ENCODE peak calls at places on chromosomes 4 and X, in six cellular contexts. One of them, this sample, is unnamed.

GRCh38 chr4:155039162-155039561 is 169.3 kb upstream of the NPY2R start:
- DNase-seq in A549: no peak
- DNase-seq in K562: no peak
- DNase-seq in HepG2: no peak
- DNase-seq in IMR-90: no peak
- DNase-seq in GM12878: no peak
- DNase-seq in this sample: no peak

GRCh38 chrX:10246846-10247245 is 90.1 kb downstream of the CLCN4 start:
- DNase-seq in HepG2: no peak
- DNase-seq in GM12878: no peak
- DNase-seq in K562: no peak
- DNase-seq in IMR-90: no peak
- DNase-seq in A549: no peak
- DNase-seq in this sample: no peak

GRCh38 chr4:98838977-98839618 is 89.8 kb downstream of the EIF4E start:
- DNase-seq in IMR-90: peak; percentile 15
- DNase-seq in K562: peak; percentile 29
- DNase-seq in A549: no peak
- DNase-seq in HepG2: no peak
- DNase-seq in GM12878: no peak
- DNase-seq in this sample: no peak

GRCh38 chr4:20394471-20394870 is 142.8 kb downstream of the SLIT2 start:
- DNase-seq in K562: no peak
- DNase-seq in A549: no peak
- DNase-seq in HepG2: no peak
- DNase-seq in IMR-90: no peak
- DNase-seq in GM12878: no peak
- DNase-seq in this sample: no peak

GRCh38 chrX:65821721-65822496 is 154.5 kb downstream of the MSN start:
- DNase-seq in K562: no peak
- DNase-seq in A549: no peak
- DNase-seq in GM12878: no peak
- DNase-seq in HepG2: no peak
- DNase-seq in IMR-90: no peak
- DNase-seq in this sample: no peak

GRCh38 chr4:26133840-26134239 is 187.0 kb upstream of the RBPJ start:
- DNase-seq in GM12878: no peak
- DNase-seq in HepG2: no peak
- DNase-seq in K562: no peak
- DNase-seq in IMR-90: no peak
- DNase-seq in A549: no peak
- DNase-seq in this sample: no peak

GRCh38 chr4:139791681-139792080 is 126.1 kb downstream of the MGST2 start:
- DNase-seq in IMR-90: no peak
- DNase-seq in GM12878: no peak
- DNase-seq in K562: no peak
- DNase-seq in HepG2: no peak
- DNase-seq in A549: no peak
- DNase-seq in this sample: no peak

GRCh38 chrX:77793950-77794349 is 7.9 kb upstream of the ATRX start:
- DNase-seq in HepG2: no peak
- DNase-seq in IMR-90: no peak
- DNase-seq in A549: no peak
- DNase-seq in GM12878: no peak
- DNase-seq in K562: no peak
- DNase-seq in this sample: no peak

GRCh38 chr4:13588954-13589353 is 38.6 kb downstream of the BOD1L1 start:
- DNase-seq in GM12878: no peak
- DNase-seq in K562: no peak
- DNase-seq in A549: no peak
- DNase-seq in IMR-90: no peak
- DNase-seq in HepG2: no peak
- DNase-seq in this sample: no peak

GRCh38 chr4:98522603-98523395 is 135.6 kb downstream of the TSPAN5 start:
- DNase-seq in GM12878: no peak
- DNase-seq in IMR-90: peak; percentile 92
- DNase-seq in A549: no peak
- DNase-seq in HepG2: peak; percentile 35
- DNase-seq in K562: no peak
- DNase-seq in this sample: no peak

GRCh38 chr4:66023061-66023460 is 352.8 kb upstream of the EPHA5 start:
- DNase-seq in A549: no peak
- DNase-seq in GM12878: no peak
- DNase-seq in HepG2: no peak
- DNase-seq in IMR-90: no peak
- DNase-seq in K562: no peak
- DNase-seq in this sample: no peak

DNA sequence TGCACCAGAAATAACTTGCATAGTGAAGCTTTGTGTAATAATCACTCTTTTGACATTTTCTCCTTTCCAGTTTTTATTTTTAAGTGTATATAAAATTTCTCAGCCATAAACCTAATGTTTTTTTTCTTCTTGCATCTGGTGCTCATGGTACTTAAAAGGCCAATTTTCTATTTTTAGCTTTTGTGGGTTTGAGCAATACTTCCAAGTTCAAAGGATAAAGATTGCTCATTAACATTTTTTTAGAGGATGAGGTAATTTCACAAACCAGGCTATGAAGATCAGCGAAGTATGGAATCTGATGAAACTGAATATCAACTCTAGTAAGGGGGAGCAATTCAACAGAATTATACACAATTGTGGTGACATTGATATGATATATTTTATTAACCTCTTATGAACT is 25.8 kb upstream of the KLHL34 start:
- DNase-seq in K562: no peak
- DNase-seq in IMR-90: peak; percentile 74
- DNase-seq in GM12878: no peak
- DNase-seq in HepG2: no peak
- DNase-seq in A549: no peak
- DNase-seq in this sample: no peak
- TF ChIP-seq BHLHE40 in K562: no peak
- TF ChIP-seq BHLHE40 in IMR-90: no peak
- TF ChIP-seq BHLHE40 in GM12878: no peak
- TF ChIP-seq BHLHE40 in HepG2: no peak
- TF ChIP-seq BHLHE40 in A549: no peak
- TF ChIP-seq BHLHE40 in this sample: no peak

GRCh38 chr4:8044699-8045098 is 105.0 kb upstream of the AFAP1 start:
- DNase-seq in GM12878: no peak
- DNase-seq in K562: no peak
- DNase-seq in A549: no peak
- DNase-seq in IMR-90: no peak
- DNase-seq in HepG2: no peak
- DNase-seq in this sample: peak; percentile 65

GRCh38 chr4:8041868-8042267 is 102.2 kb upstream of the AFAP1 start:
- DNase-seq in IMR-90: no peak
- DNase-seq in GM12878: no peak
- DNase-seq in A549: no peak
- DNase-seq in K562: no peak
- DNase-seq in HepG2: no peak
- DNase-seq in this sample: no peak

GRCh38 chr4:8045909-8046308 is 106.2 kb upstream of the AFAP1 start:
- DNase-seq in A549: no peak
- DNase-seq in K562: no peak
- DNase-seq in GM12878: no peak
- DNase-seq in HepG2: no peak
- DNase-seq in IMR-90: no peak
- DNase-seq in this sample: no peak

GRCh38 chr4:8044244-8044643 is 104.6 kb upstream of the AFAP1 start:
- DNase-seq in IMR-90: no peak
- DNase-seq in A549: no peak
- DNase-seq in K562: no peak
- DNase-seq in HepG2: no peak
- DNase-seq in GM12878: no peak
- DNase-seq in this sample: no peak

DNA sequence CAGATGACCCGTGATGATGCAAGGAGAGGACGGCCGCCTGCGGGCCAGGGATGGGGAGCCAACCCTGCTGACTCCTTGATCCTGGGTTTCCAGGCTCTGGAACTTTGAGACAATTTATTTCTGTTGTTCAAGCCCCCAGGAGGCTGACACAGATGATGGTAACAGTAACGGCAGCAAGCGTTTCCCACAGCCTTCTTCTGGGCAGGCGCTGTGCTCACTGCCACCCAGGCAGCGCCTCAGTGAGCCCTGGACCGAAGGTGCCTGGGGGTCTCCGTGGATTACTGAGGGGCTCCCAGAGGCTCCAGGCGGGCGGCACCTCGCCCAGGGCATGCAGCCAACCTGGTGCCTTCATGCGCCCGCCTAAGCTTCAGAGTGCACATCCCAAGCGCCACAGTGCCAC is 103.9 kb upstream of the AFAP1 start:
- DNase-seq in A549: no peak
- DNase-seq in HepG2: no peak
- DNase-seq in IMR-90: no peak
- DNase-seq in GM12878: no peak
- DNase-seq in K562: no peak
- DNase-seq in this sample: no peak
- TF ChIP-seq BHLHE40 in A549: no peak
- TF ChIP-seq BHLHE40 in HepG2: no peak
- TF ChIP-seq BHLHE40 in IMR-90: no peak
- TF ChIP-seq BHLHE40 in GM12878: no peak
- TF ChIP-seq BHLHE40 in K562: no peak
- TF ChIP-seq BHLHE40 in this sample: no peak

DNA sequence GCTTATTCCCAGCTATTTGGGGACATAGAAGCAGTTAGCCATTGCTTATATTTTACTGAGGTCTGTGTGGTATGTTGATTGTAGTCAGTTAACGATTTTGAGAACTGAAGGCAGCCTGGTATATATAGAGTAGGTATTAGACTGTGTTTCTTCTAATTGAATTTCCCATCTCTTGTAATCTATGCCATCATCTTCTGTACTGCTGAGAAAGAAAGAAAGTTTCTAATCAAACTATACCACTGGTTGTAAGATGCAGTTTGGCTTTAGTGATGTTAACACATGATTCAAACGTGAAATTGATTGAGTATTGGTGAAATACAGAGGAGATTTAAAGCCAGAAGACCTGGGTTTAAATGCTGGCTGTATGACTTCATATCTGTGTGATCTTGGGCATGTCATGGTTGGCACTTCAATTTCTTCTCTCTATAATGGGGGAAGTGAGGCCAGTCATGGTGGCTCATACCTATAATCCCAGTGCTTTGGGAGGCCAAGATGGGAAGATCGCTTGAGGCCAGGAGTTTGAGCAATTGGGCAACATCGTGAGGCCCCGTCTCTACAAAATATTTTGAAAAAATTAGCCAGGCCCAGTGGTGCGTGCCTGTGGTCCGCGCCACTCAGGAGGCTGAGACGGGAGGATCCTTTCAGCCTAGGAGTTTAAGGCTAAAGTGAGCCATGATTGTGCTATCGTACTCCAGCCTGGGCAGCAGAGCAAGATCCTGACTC is 11.6 kb downstream of the HTT start:
- DNase-seq in HepG2: no peak
- DNase-seq in K562: no peak
- DNase-seq in GM12878: no peak
- DNase-seq in IMR-90: no peak
- DNase-seq in A549: no peak
- DNase-seq in this sample: no peak
- TF ChIP-seq BHLHE40 in HepG2: no peak
- TF ChIP-seq BHLHE40 in K562: no peak
- TF ChIP-seq BHLHE40 in GM12878: no peak
- TF ChIP-seq BHLHE40 in IMR-90: no peak
- TF ChIP-seq BHLHE40 in A549: no peak
- TF ChIP-seq BHLHE40 in this sample: no peak

DNA sequence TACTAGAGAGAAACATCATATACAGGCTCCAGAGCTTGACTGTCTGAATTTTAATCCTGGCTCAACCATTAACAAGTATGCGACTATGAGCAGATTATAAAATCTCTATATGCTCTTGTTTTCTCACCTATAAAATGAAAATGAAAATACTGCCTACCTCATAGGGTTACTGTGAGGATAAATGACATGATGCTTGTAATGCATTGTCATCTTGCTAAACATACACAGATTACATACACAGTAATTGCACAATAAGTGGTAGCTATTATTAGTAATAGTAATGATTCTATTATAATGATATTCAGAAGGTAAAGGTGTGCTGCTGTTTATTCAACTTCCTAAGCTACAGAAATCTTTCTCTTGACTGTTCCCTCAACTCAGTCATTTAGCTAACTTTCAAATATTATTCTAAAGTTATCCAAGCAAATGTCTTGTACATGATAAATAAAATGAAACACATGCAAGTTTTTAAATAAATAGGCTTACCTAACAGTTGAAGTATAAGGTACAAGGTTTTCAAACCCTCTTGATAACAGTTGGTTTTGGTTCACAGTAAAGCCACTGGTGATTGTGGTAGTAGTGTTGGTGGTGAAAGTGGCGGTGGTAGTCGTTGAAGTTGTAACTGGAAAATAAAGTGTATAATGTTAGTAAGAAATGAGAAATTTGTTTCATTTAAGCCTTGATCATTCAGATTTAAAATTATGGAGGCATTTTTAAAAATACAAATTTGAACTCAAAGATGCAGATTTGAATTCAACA is 38.9 kb downstream of the NUP62CL start:
- DNase-seq in K562: no peak
- DNase-seq in HepG2: no peak
- DNase-seq in A549: no peak
- DNase-seq in GM12878: no peak
- DNase-seq in IMR-90: no peak
- DNase-seq in this sample: no peak
- TF ChIP-seq BHLHE40 in K562: no peak
- TF ChIP-seq BHLHE40 in HepG2: no peak
- TF ChIP-seq BHLHE40 in A549: no peak
- TF ChIP-seq BHLHE40 in GM12878: no peak
- TF ChIP-seq BHLHE40 in IMR-90: no peak
- TF ChIP-seq BHLHE40 in this sample: no peak

GRCh38 chr4:168580228-168580627 is 83.4 kb downstream of the PALLD start:
- DNase-seq in HepG2: no peak
- DNase-seq in A549: no peak
- DNase-seq in IMR-90: no peak
- DNase-seq in GM12878: no peak
- DNase-seq in K562: no peak
- DNase-seq in this sample: no peak
- TF ChIP-seq BHLHE40 in HepG2: no peak
- TF ChIP-seq BHLHE40 in A549: no peak
- TF ChIP-seq BHLHE40 in IMR-90: no peak
- TF ChIP-seq BHLHE40 in GM12878: no peak
- TF ChIP-seq BHLHE40 in K562: no peak
- TF ChIP-seq BHLHE40 in this sample: no peak

GRCh38 chr4:156972370-156972980 is 876 bp upstream of the PDGFC start:
- DNase-seq in K562: no peak
- DNase-seq in IMR-90: peak; percentile 18
- DNase-seq in HepG2: no peak
- DNase-seq in A549: no peak
- DNase-seq in GM12878: no peak
- DNase-seq in this sample: no peak

GRCh38 chr4:156976147-156976546 is 4.5 kb upstream of the PDGFC start:
- DNase-seq in IMR-90: peak; percentile 87
- DNase-seq in A549: no peak
- DNase-seq in GM12878: no peak
- DNase-seq in HepG2: no peak
- DNase-seq in K562: no peak
- DNase-seq in this sample: no peak

GRCh38 chr4:156971623-156972369 is at the start of gene PDGFC:
- DNase-seq in HepG2: peak; percentile 63
- DNase-seq in GM12878: no peak
- DNase-seq in A549: peak; percentile 55
- DNase-seq in K562: peak; percentile 12
- DNase-seq in IMR-90: peak; percentile 65
- DNase-seq in this sample: peak; percentile 67

GRCh38 chr4:156971168-156971601 is 414 bp downstream of the PDGFC start:
- DNase-seq in HepG2: no peak
- DNase-seq in GM12878: no peak
- DNase-seq in IMR-90: no peak
- DNase-seq in K562: no peak
- DNase-seq in A549: no peak
- DNase-seq in this sample: peak; percentile 21

GRCh38 chr4:156974264-156974663 is 2.7 kb upstream of the PDGFC start:
- DNase-seq in A549: no peak
- DNase-seq in IMR-90: peak; percentile 74
- DNase-seq in GM12878: no peak
- DNase-seq in HepG2: no peak
- DNase-seq in K562: no peak
- DNase-seq in this sample: no peak
- TF ChIP-seq BHLHE40 in A549: no peak
- TF ChIP-seq BHLHE40 in IMR-90: no peak
- TF ChIP-seq BHLHE40 in GM12878: no peak
- TF ChIP-seq BHLHE40 in HepG2: no peak
- TF ChIP-seq BHLHE40 in K562: no peak
- TF ChIP-seq BHLHE40 in this sample: no peak